ENCODE peak calls at places on chromosomes 3 and 15, in ten cellular contexts. E, B, Q, Y, H, D, U, X, K and I are unnamed samples.

GRCh38 chr3:14273886-14274517 is 95.4 kb downstream of the LSM3 start:
- DNase-seq in E (no peak), B (no peak), Q (peak), Y (no peak), H (no peak), D (peak), U (no peak), X (no peak), K (no peak), I (no peak)

GRCh38 chr3:98777801-98778220 is 14.7 kb downstream of the ST3GAL6 start:
- DNase-seq in E (peak), B (no peak), Q (no peak), Y (no peak), H (peak), D (peak), U (no peak), X (no peak), K (no peak), I (no peak)

GRCh38 chr3:136659253-136659652 is 92.9 kb downstream of the STAG1 start:
- DNase-seq in E (peak), B (no peak), Q (peak), Y (peak), H (peak), D (peak), U (no peak), X (peak), K (no peak), I (no peak)

GRCh38 chr3:4888913-4889846 is 90.1 kb upstream of the BHLHE40 start:
- DNase-seq in E (peak), B (no peak), Q (no peak), Y (no peak), H (peak), D (no peak), U (no peak), X (no peak), K (peak), I (no peak)

GRCh38 chr15:97993310-97993738 is 32.8 kb downstream of the ARRDC4 start:
- DNase-seq in E (no peak), B (no peak), Q (no peak), Y (no peak), H (peak), D (no peak), U (no peak), X (no peak), K (no peak), I (no peak)

GRCh38 chr3:165339753-165340152 is 143.6 kb upstream of the SLITRK3 start:
- DNase-seq in E (peak), B (no peak), Q (no peak), Y (peak), H (no peak), D (peak), U (no peak), X (no peak), K (no peak), I (no peak)

GRCh38 chr3:99925584-99925983 is 107.9 kb downstream of the CMSS1 start:
- DNase-seq in E (peak), B (peak), Q (no peak), Y (no peak), H (peak), D (peak), U (peak), X (no peak), K (no peak), I (no peak)

GRCh38 chr3:123338620-123339061 is 110.2 kb downstream of the ADCY5 start:
- DNase-seq in E (no peak), B (no peak), Q (no peak), Y (no peak), H (no peak), D (no peak), U (no peak), X (no peak), K (no peak), I (no peak)

GRCh38 chr3:12893247-12893646 is 51.9 kb upstream of the RPL32 start:
- DNase-seq in E (no peak), B (no peak), Q (no peak), Y (no peak), H (no peak), D (no peak), U (no peak), X (no peak), K (no peak), I (no peak)

GRCh38 chr3:114086356-114086755 is 29.8 kb downstream of the QTRT2 start:
- DNase-seq in E (no peak), B (no peak), Q (no peak), Y (no peak), H (no peak), D (no peak), U (no peak), X (no peak), K (no peak), I (no peak)

GRCh38 chr3:119747355-119747754 is 34.5 kb upstream of the NR1I2 start:
- DNase-seq in E (no peak), B (no peak), Q (no peak), Y (no peak), H (no peak), D (no peak), U (no peak), X (no peak), K (no peak), I (no peak)

GRCh38 chr15:48856947-48857346 is 21.0 kb upstream of the EID1 start:
- DNase-seq in E (peak), B (no peak), Q (peak), Y (peak), H (peak), D (peak), U (no peak), X (no peak), K (no peak), I (no peak)

GRCh38 chr3:111676177-111677021 is 81.3 kb upstream of the ZBED2 start:
- DNase-seq in E (no peak), B (peak), Q (no peak), Y (no peak), H (peak), D (no peak), U (no peak), X (no peak), K (no peak), I (no peak)

GRCh38 chr3:128348805-128349531 is 117.7 kb downstream of the DNAJB8 start:
- DNase-seq in E (no peak), B (no peak), Q (no peak), Y (peak), H (no peak), D (peak), U (no peak), X (no peak), K (no peak), I (no peak)

GRCh38 chr15:43974852-43975251 is 148.1 kb downstream of the WDR76 start:
- DNase-seq in E (no peak), B (no peak), Q (no peak), Y (peak), H (no peak), D (no peak), U (no peak), X (no peak), K (peak), I (no peak)

GRCh38 chr3:121924734-121925133 is 30.5 kb downstream of the SLC15A2 start:
- DNase-seq in E (no peak), B (no peak), Q (no peak), Y (no peak), H (no peak), D (no peak), U (no peak), X (no peak), K (no peak), I (no peak)

GRCh38 chr15:32730677-32731654 is 13.2 kb downstream of the GREM1 start:
- DNase-seq in E (peak), B (peak), Q (peak), Y (peak), H (no peak), D (no peak), U (no peak), X (no peak), K (no peak), I (no peak)

GRCh38 chr15:78130466-78131294 is 565 bp downstream of the CIB2 start:
- DNase-seq in E (no peak), B (no peak), Q (peak), Y (no peak), H (no peak), D (no peak), U (no peak), X (no peak), K (peak), I (no peak)

GRCh38 chr3:140719841-140720240 is 42.0 kb downstream of the TRIM42 start:
- DNase-seq in E (no peak), B (no peak), Q (no peak), Y (no peak), H (no peak), D (no peak), U (no peak), X (no peak), K (no peak), I (no peak)

GRCh38 chr3:58536501-58537411 is at the start of gene ACOX2:
- DNase-seq in E (peak), B (peak), Q (peak), Y (no peak), H (no peak), D (peak), U (peak), X (no peak), K (peak), I (no peak)

GRCh38 chr3:149343951-149344350 is 10.5 kb upstream of the TM4SF18 start:
- DNase-seq in E (no peak), B (no peak), Q (no peak), Y (peak), H (no peak), D (no peak), U (no peak), X (no peak), K (no peak), I (no peak)

GRCh38 chr15:51917493-51917892 is 54.1 kb downstream of the LEO1 start:
- DNase-seq in E (peak), B (no peak), Q (peak), Y (peak), H (no peak), D (peak), U (no peak), X (no peak), K (no peak), I (no peak)
- TF ChIP-seq CTCF in E (peak), B (no peak), Q (peak), Y (peak), H (peak), D (peak), U (no peak), X (peak), K (no peak), I (no peak)

GRCh38 chr3:110419096-110419495 is 652.5 kb upstream of the NECTIN3 start:
- DNase-seq in E (peak), B (no peak), Q (no peak), Y (no peak), H (no peak), D (no peak), U (no peak), X (no peak), K (no peak), I (no peak)

GRCh38 chr3:110414851-110415250 is 656.8 kb upstream of the NECTIN3 start:
- DNase-seq in E (peak), B (no peak), Q (no peak), Y (no peak), H (peak), D (peak), U (no peak), X (no peak), K (no peak), I (no peak)

GRCh38 chr3:110413807-110414748 is 657.5 kb upstream of the NECTIN3 start:
- DNase-seq in E (peak), B (no peak), Q (no peak), Y (no peak), H (peak), D (peak), U (no peak), X (no peak), K (no peak), I (no peak)

DNA sequence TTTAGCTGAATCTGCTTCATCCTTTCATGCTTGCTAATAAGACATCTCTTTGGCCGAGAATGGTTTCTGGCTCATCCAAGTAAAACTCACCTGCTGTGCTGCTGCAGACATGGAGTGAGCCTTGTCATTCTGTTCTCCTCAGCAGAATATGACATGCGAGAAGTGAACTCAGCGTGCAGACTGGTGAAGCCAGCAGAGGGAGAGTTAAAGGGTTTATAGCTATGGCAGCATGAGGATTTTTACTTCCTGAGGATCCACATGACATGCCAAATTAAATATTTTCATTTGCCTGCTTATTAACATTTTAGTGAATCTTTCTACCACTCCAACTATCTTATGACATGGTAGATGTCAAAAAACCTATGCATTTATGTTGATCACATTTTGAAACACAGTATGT is 658.3 kb upstream of the NECTIN3 start:
- DNase-seq in E (peak), B (no peak), Q (peak), Y (no peak), H (no peak), D (no peak), U (no peak), X (no peak), K (no peak), I (no peak)
- TF ChIP-seq CTCF in E (peak), B (no peak), Q (no peak), Y (no peak), H (no peak), D (no peak), U (no peak), X (no peak), K (no peak), I (no peak)

GRCh38 chr15:90818251-90819210 is 49.9 kb upstream of the FURIN start:
- DNase-seq in E (no peak), B (peak), Q (peak), Y (peak), H (no peak), D (no peak), U (no peak), X (no peak), K (peak), I (peak)
- TF ChIP-seq CTCF in E (peak), B (no peak), Q (peak), Y (peak), H (peak), D (no peak), U (no peak), X (no peak), K (peak), I (no peak)

GRCh38 chr3:196486263-196486662 is 17.3 kb downstream of the RNF168 start:
- DNase-seq in E (peak), B (no peak), Q (peak), Y (no peak), H (no peak), D (no peak), U (no peak), X (no peak), K (no peak), I (no peak)
- TF ChIP-seq CTCF in E (peak), B (no peak), Q (peak), Y (peak), H (peak), D (peak), U (no peak), X (peak), K (peak), I (no peak)

GRCh38 chr3:167872941-167873340 is 137.4 kb downstream of the SERPINI1 start:
- DNase-seq in E (peak), B (no peak), Q (no peak), Y (no peak), H (no peak), D (no peak), U (no peak), X (no peak), K (no peak), I (no peak)
- TF ChIP-seq CTCF in E (peak), B (no peak), Q (peak), Y (peak), H (peak), D (peak), U (no peak), X (peak), K (no peak), I (no peak)